ENCODE peak calls at places on chromosomes 2 and 18, in four cellular contexts. One of them, this sample, is unnamed.

GRCh38 chr2:237744613-237745249 is 53.8 kb upstream of the RBM44 start:
- DNase-seq in fibroblast of the aortic adventitia: peak
- DNase-seq in colonic mucosa: peak
- DNase-seq in OCI-LY7: peak
- DNase-seq in this sample: peak

GRCh38 chr2:180966378-180966777 is 14.0 kb upstream of the UBE2E3 start:
- DNase-seq in OCI-LY7: no peak
- DNase-seq in fibroblast of the aortic adventitia: no peak
- DNase-seq in colonic mucosa: no peak
- DNase-seq in this sample: no peak

GRCh38 chr2:180442860-180443644 is 436.0 kb upstream of the CWC22 start:
- DNase-seq in colonic mucosa: no peak
- DNase-seq in OCI-LY7: no peak
- DNase-seq in fibroblast of the aortic adventitia: no peak
- DNase-seq in this sample: peak

GRCh38 chr18:2303517-2304238 is 267.6 kb downstream of the METTL4 start:
- DNase-seq in fibroblast of the aortic adventitia: peak
- DNase-seq in colonic mucosa: no peak
- DNase-seq in OCI-LY7: no peak
- DNase-seq in this sample: peak

GRCh38 chr2:117918608-117919007 is 95.3 kb downstream of the CCDC93 start:
- DNase-seq in colonic mucosa: no peak
- DNase-seq in OCI-LY7: peak
- DNase-seq in fibroblast of the aortic adventitia: no peak
- DNase-seq in this sample: no peak

GRCh38 chr2:95267458-95268207 is 6.6 kb upstream of the PROM2 start:
- DNase-seq in colonic mucosa: peak
- DNase-seq in fibroblast of the aortic adventitia: peak
- DNase-seq in OCI-LY7: no peak
- DNase-seq in this sample: no peak

GRCh38 chr2:237298323-237299118 is 115.4 kb downstream of the COL6A3 start:
- DNase-seq in colonic mucosa: no peak
- DNase-seq in OCI-LY7: no peak
- DNase-seq in fibroblast of the aortic adventitia: peak
- DNase-seq in this sample: peak

GRCh38 chr2:204643326-204643725 is 98.1 kb downstream of the PARD3B start:
- DNase-seq in fibroblast of the aortic adventitia: peak
- DNase-seq in colonic mucosa: no peak
- DNase-seq in OCI-LY7: no peak
- DNase-seq in this sample: no peak

GRCh38 chr2:134336936-134337335 is 83.1 kb downstream of the MGAT5 start:
- DNase-seq in fibroblast of the aortic adventitia: no peak
- DNase-seq in OCI-LY7: no peak
- DNase-seq in colonic mucosa: no peak
- DNase-seq in this sample: no peak

GRCh38 chr2:178513876-178514275 is 33.6 kb downstream of the PLEKHA3 start:
- DNase-seq in OCI-LY7: no peak
- DNase-seq in fibroblast of the aortic adventitia: peak
- DNase-seq in colonic mucosa: no peak
- DNase-seq in this sample: no peak

GRCh38 chr2:26067186-26067974 is 33.5 kb downstream of the RAB10 start:
- DNase-seq in colonic mucosa: no peak
- DNase-seq in OCI-LY7: no peak
- DNase-seq in fibroblast of the aortic adventitia: no peak
- DNase-seq in this sample: no peak

GRCh38 chr2:23414106-23414505 is 29.1 kb downstream of the KLHL29 start:
- DNase-seq in OCI-LY7: no peak
- DNase-seq in colonic mucosa: no peak
- DNase-seq in fibroblast of the aortic adventitia: no peak
- DNase-seq in this sample: no peak

GRCh38 chr18:32349728-32350395 is 120.8 kb downstream of the GAREM1 start:
- DNase-seq in fibroblast of the aortic adventitia: peak
- DNase-seq in colonic mucosa: peak
- DNase-seq in OCI-LY7: no peak
- DNase-seq in this sample: peak

GRCh38 chr2:174748948-174749347 is 15.3 kb downstream of the CHRNA1 start:
- DNase-seq in OCI-LY7: peak
- DNase-seq in colonic mucosa: peak
- DNase-seq in fibroblast of the aortic adventitia: peak
- DNase-seq in this sample: peak

GRCh38 chr2:46983065-46983801 is 67.6 kb upstream of the MCFD2 start:
- DNase-seq in fibroblast of the aortic adventitia: peak
- DNase-seq in OCI-LY7: peak
- DNase-seq in colonic mucosa: no peak
- DNase-seq in this sample: peak

GRCh38 chr18:46010050-46010449 is 42.9 kb upstream of the EPG5 start:
- DNase-seq in colonic mucosa: no peak
- DNase-seq in fibroblast of the aortic adventitia: no peak
- DNase-seq in OCI-LY7: no peak
- DNase-seq in this sample: no peak

GRCh38 chr2:9749546-9750223 is 93.6 kb upstream of the TAF1B start:
- DNase-seq in OCI-LY7: no peak
- DNase-seq in fibroblast of the aortic adventitia: no peak
- DNase-seq in colonic mucosa: no peak
- DNase-seq in this sample: no peak

GRCh38 chr2:217330647-217331046 is 470.8 kb upstream of the TNP1 start:
- DNase-seq in colonic mucosa: no peak
- DNase-seq in OCI-LY7: no peak
- DNase-seq in fibroblast of the aortic adventitia: no peak
- DNase-seq in this sample: no peak

GRCh38 chr2:61536723-61537581 is 1.2 kb downstream of the XPO1 start:
- DNase-seq in fibroblast of the aortic adventitia: peak
- DNase-seq in OCI-LY7: peak
- DNase-seq in colonic mucosa: peak
- DNase-seq in this sample: peak

GRCh38 chr2:230914886-230915285 is 10.2 kb downstream of the GPR55 start:
- DNase-seq in colonic mucosa: no peak
- DNase-seq in fibroblast of the aortic adventitia: no peak
- DNase-seq in OCI-LY7: no peak
- DNase-seq in this sample: no peak

GRCh38 chr2:208698114-208698513 is 291.5 kb downstream of the PTH2R start:
- DNase-seq in colonic mucosa: no peak
- DNase-seq in fibroblast of the aortic adventitia: no peak
- DNase-seq in OCI-LY7: no peak
- DNase-seq in this sample: no peak

GRCh38 chr2:78979380-78980238 is 45.9 kb upstream of the REG3G start:
- DNase-seq in fibroblast of the aortic adventitia: peak
- DNase-seq in OCI-LY7: peak
- DNase-seq in colonic mucosa: peak
- DNase-seq in this sample: no peak

GRCh38 chr2:216082805-216083204 is 1.1 kb downstream of the TMEM169 start:
- DNase-seq in colonic mucosa: no peak
- DNase-seq in OCI-LY7: peak
- DNase-seq in fibroblast of the aortic adventitia: no peak
- DNase-seq in this sample: no peak

GRCh38 chr2:233267516-233268245 is 16.2 kb downstream of the ATG16L1 start:
- DNase-seq in OCI-LY7: peak
- DNase-seq in fibroblast of the aortic adventitia: no peak
- DNase-seq in colonic mucosa: peak
- DNase-seq in this sample: no peak

GRCh38 chr18:59229681-59230443 is 9.9 kb downstream of the GRP start:
- DNase-seq in colonic mucosa: no peak
- DNase-seq in fibroblast of the aortic adventitia: no peak
- DNase-seq in OCI-LY7: no peak
- DNase-seq in this sample: no peak

GRCh38 chr2:174334781-174335604 is at the start of gene SP9:
- DNase-seq in colonic mucosa: no peak
- DNase-seq in OCI-LY7: no peak
- DNase-seq in fibroblast of the aortic adventitia: no peak
- DNase-seq in this sample: no peak

GRCh38 chr2:238240761-238241711 is 1.2 kb upstream of the HES6 start:
- DNase-seq in OCI-LY7: peak
- DNase-seq in fibroblast of the aortic adventitia: no peak
- DNase-seq in colonic mucosa: peak
- DNase-seq in this sample: no peak

GRCh38 chr2:61011649-61012048 is 5.9 kb upstream of the PEX13 start:
- DNase-seq in OCI-LY7: no peak
- DNase-seq in colonic mucosa: no peak
- DNase-seq in fibroblast of the aortic adventitia: peak
- DNase-seq in this sample: no peak

GRCh38 chr18:2932247-2933181 is 80.4 kb downstream of the LPIN2 start:
- DNase-seq in colonic mucosa: peak
- DNase-seq in OCI-LY7: peak
- DNase-seq in fibroblast of the aortic adventitia: peak
- DNase-seq in this sample: peak

GRCh38 chr2:2038746-2039530 is 292.1 kb downstream of the MYT1L start:
- DNase-seq in fibroblast of the aortic adventitia: no peak
- DNase-seq in OCI-LY7: no peak
- DNase-seq in colonic mucosa: no peak
- DNase-seq in this sample: no peak

GRCh38 chr2:112876971-112877361 is 34.0 kb upstream of the IL37 start:
- DNase-seq in colonic mucosa: no peak
- DNase-seq in OCI-LY7: no peak
- DNase-seq in fibroblast of the aortic adventitia: peak
- DNase-seq in this sample: no peak

GRCh38 chr2:23199115-23199918 is 185.7 kb upstream of the KLHL29 start:
- DNase-seq in fibroblast of the aortic adventitia: peak
- DNase-seq in colonic mucosa: no peak
- DNase-seq in OCI-LY7: peak
- DNase-seq in this sample: peak

GRCh38 chr2:207782238-207783030 is 12.7 kb upstream of the FZD5 start:
- DNase-seq in fibroblast of the aortic adventitia: no peak
- DNase-seq in colonic mucosa: peak
- DNase-seq in OCI-LY7: no peak
- DNase-seq in this sample: no peak

GRCh38 chr2:191892391-191892790 is 45.5 kb upstream of the CAVIN2 start:
- DNase-seq in fibroblast of the aortic adventitia: peak
- DNase-seq in colonic mucosa: no peak
- DNase-seq in OCI-LY7: no peak
- DNase-seq in this sample: peak

GRCh38 chr2:158487419-158487818 is 30.7 kb downstream of the PKP4 start:
- DNase-seq in colonic mucosa: no peak
- DNase-seq in fibroblast of the aortic adventitia: peak
- DNase-seq in OCI-LY7: no peak
- DNase-seq in this sample: peak

GRCh38 chr2:202114798-202115197 is 41.7 kb downstream of the KIAA2012 start:
- DNase-seq in fibroblast of the aortic adventitia: no peak
- DNase-seq in colonic mucosa: no peak
- DNase-seq in OCI-LY7: no peak
- DNase-seq in this sample: no peak

GRCh38 chr18:52288403-52289004 is 51.5 kb upstream of the DCC start:
- DNase-seq in fibroblast of the aortic adventitia: no peak
- DNase-seq in colonic mucosa: peak
- DNase-seq in OCI-LY7: peak
- DNase-seq in this sample: no peak
- TF ChIP-seq CTCF in fibroblast of the aortic adventitia: no peak
- TF ChIP-seq CTCF in colonic mucosa: peak
- TF ChIP-seq CTCF in OCI-LY7: peak
- TF ChIP-seq CTCF in this sample: peak

GRCh38 chr2:218658671-218659257 is 659 bp downstream of the ZNF142 start:
- DNase-seq in OCI-LY7: peak
- DNase-seq in fibroblast of the aortic adventitia: peak
- DNase-seq in colonic mucosa: peak
- DNase-seq in this sample: peak
- TF ChIP-seq CTCF in OCI-LY7: peak
- TF ChIP-seq CTCF in fibroblast of the aortic adventitia: peak
- TF ChIP-seq CTCF in colonic mucosa: peak
- TF ChIP-seq CTCF in this sample: peak

GRCh38 chr2:69829243-69830044 is at the start of gene GMCL1:
- DNase-seq in fibroblast of the aortic adventitia: peak
- DNase-seq in OCI-LY7: peak
- DNase-seq in colonic mucosa: peak
- DNase-seq in this sample: peak
- TF ChIP-seq CTCF in fibroblast of the aortic adventitia: no peak
- TF ChIP-seq CTCF in OCI-LY7: no peak
- TF ChIP-seq CTCF in colonic mucosa: no peak
- TF ChIP-seq CTCF in this sample: no peak

GRCh38 chr2:19688059-19688458 is 213.7 kb downstream of the TTC32 start:
- DNase-seq in colonic mucosa: no peak
- DNase-seq in OCI-LY7: no peak
- DNase-seq in fibroblast of the aortic adventitia: no peak
- DNase-seq in this sample: no peak
- TF ChIP-seq CTCF in colonic mucosa: no peak
- TF ChIP-seq CTCF in OCI-LY7: no peak
- TF ChIP-seq CTCF in fibroblast of the aortic adventitia: no peak
- TF ChIP-seq CTCF in this sample: no peak

GRCh38 chr2:15798716-15799431 is 141.5 kb upstream of the MYCN start:
- DNase-seq in fibroblast of the aortic adventitia: no peak
- DNase-seq in OCI-LY7: no peak
- DNase-seq in colonic mucosa: no peak
- DNase-seq in this sample: no peak
- TF ChIP-seq CTCF in fibroblast of the aortic adventitia: no peak
- TF ChIP-seq CTCF in OCI-LY7: no peak
- TF ChIP-seq CTCF in colonic mucosa: no peak
- TF ChIP-seq CTCF in this sample: no peak

DNA sequence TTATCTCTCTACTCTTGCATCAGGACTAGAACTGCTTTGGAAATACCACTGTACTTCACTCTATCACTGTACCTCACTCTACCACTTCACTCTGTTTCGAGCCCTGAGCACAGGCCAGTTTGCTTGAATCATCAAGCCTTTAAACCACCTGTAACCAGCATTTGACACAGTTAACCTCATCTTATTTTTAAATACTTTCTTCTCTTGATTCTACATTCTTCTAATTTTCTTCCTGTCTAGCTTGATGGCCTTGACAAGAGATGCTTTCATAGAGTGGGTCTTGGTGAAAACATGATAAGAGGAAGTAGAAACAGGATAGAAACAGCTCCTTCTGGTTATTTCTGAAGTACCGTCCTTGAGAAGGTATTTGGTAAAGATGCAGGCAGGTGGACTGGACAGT is 78.1 kb downstream of the SPIRE1 start:
- DNase-seq in fibroblast of the aortic adventitia: no peak
- DNase-seq in colonic mucosa: no peak
- DNase-seq in OCI-LY7: no peak
- DNase-seq in this sample: no peak
- TF ChIP-seq CTCF in fibroblast of the aortic adventitia: no peak
- TF ChIP-seq CTCF in colonic mucosa: no peak
- TF ChIP-seq CTCF in OCI-LY7: no peak
- TF ChIP-seq CTCF in this sample: no peak

GRCh38 chr18:74411475-74411874 is 45.6 kb downstream of the DIPK1C start:
- DNase-seq in fibroblast of the aortic adventitia: no peak
- DNase-seq in OCI-LY7: no peak
- DNase-seq in colonic mucosa: no peak
- DNase-seq in this sample: no peak

GRCh38 chr18:74414951-74415515 is 42.1 kb downstream of the DIPK1C start:
- DNase-seq in OCI-LY7: no peak
- DNase-seq in fibroblast of the aortic adventitia: no peak
- DNase-seq in colonic mucosa: no peak
- DNase-seq in this sample: no peak

GRCh38 chr18:74412106-74412880 is 44.8 kb downstream of the DIPK1C start:
- DNase-seq in colonic mucosa: no peak
- DNase-seq in OCI-LY7: no peak
- DNase-seq in fibroblast of the aortic adventitia: no peak
- DNase-seq in this sample: no peak

GRCh38 chr18:74416124-74416523 is 41.0 kb downstream of the DIPK1C start:
- DNase-seq in colonic mucosa: no peak
- DNase-seq in OCI-LY7: no peak
- DNase-seq in fibroblast of the aortic adventitia: no peak
- DNase-seq in this sample: no peak

GRCh38 chr18:74413811-74414210 is 43.3 kb downstream of the DIPK1C start:
- DNase-seq in fibroblast of the aortic adventitia: no peak
- DNase-seq in OCI-LY7: no peak
- DNase-seq in colonic mucosa: no peak
- DNase-seq in this sample: no peak
- TF ChIP-seq CTCF in fibroblast of the aortic adventitia: no peak
- TF ChIP-seq CTCF in OCI-LY7: no peak
- TF ChIP-seq CTCF in colonic mucosa: no peak
- TF ChIP-seq CTCF in this sample: no peak

GRCh38 chr2:161414015-161414384 is 2.1 kb upstream of the TBR1 start:
- DNase-seq in fibroblast of the aortic adventitia: no peak
- DNase-seq in OCI-LY7: no peak
- DNase-seq in colonic mucosa: no peak
- DNase-seq in this sample: no peak
- TF ChIP-seq CTCF in fibroblast of the aortic adventitia: no peak
- TF ChIP-seq CTCF in OCI-LY7: no peak
- TF ChIP-seq CTCF in colonic mucosa: no peak
- TF ChIP-seq CTCF in this sample: no peak

This sample was measured in HFFc6.